ENCODE peak calls at places on chromosomes 4 and X, in six cellular contexts. One of them, this sample, is unnamed.

GRCh38 chr4:28436191-28437080 is 1575.8 kb downstream of the STIM2 start:
- DNase-seq in dorsolateral prefrontal cortex: no peak
- DNase-seq in BJ: no peak
- DNase-seq in fibroblast of pulmonary artery: no peak
- DNase-seq in CD8-positive, alpha-beta T cell: no peak
- DNase-seq in heart left ventricle: no peak
- DNase-seq in this sample: no peak

GRCh38 chr4:159292137-159292896 is 189.4 kb downstream of the RAPGEF2 start:
- DNase-seq in dorsolateral prefrontal cortex: no peak
- DNase-seq in BJ: no peak
- DNase-seq in fibroblast of pulmonary artery: no peak
- DNase-seq in CD8-positive, alpha-beta T cell: no peak
- DNase-seq in heart left ventricle: no peak
- DNase-seq in this sample: no peak

GRCh38 chrX:34638116-34638515 is 19.0 kb downstream of the TMEM47 start:
- DNase-seq in dorsolateral prefrontal cortex: no peak
- DNase-seq in BJ: no peak
- DNase-seq in fibroblast of pulmonary artery: peak
- DNase-seq in CD8-positive, alpha-beta T cell: no peak
- DNase-seq in heart left ventricle: no peak
- DNase-seq in this sample: no peak

GRCh38 chr4:170047774-170048354 is 21.7 kb upstream of the MFAP3L start:
- DNase-seq in dorsolateral prefrontal cortex: no peak
- DNase-seq in BJ: no peak
- DNase-seq in fibroblast of pulmonary artery: peak
- DNase-seq in CD8-positive, alpha-beta T cell: peak
- DNase-seq in heart left ventricle: no peak
- DNase-seq in this sample: no peak

GRCh38 chrX:2894885-2895292 is 34.2 kb downstream of the ARSD start:
- DNase-seq in dorsolateral prefrontal cortex: no peak
- DNase-seq in BJ: peak
- DNase-seq in fibroblast of pulmonary artery: peak
- DNase-seq in CD8-positive, alpha-beta T cell: no peak
- DNase-seq in heart left ventricle: no peak
- DNase-seq in this sample: no peak

GRCh38 chr4:74504212-74504611 is 59.3 kb downstream of the AREG start:
- DNase-seq in dorsolateral prefrontal cortex: no peak
- DNase-seq in BJ: no peak
- DNase-seq in fibroblast of pulmonary artery: peak
- DNase-seq in CD8-positive, alpha-beta T cell: no peak
- DNase-seq in heart left ventricle: no peak
- DNase-seq in this sample: no peak

GRCh38 chrX:72031118-72031517 is 100.6 kb downstream of the RTL5 start:
- DNase-seq in dorsolateral prefrontal cortex: no peak
- DNase-seq in BJ: no peak
- DNase-seq in fibroblast of pulmonary artery: no peak
- DNase-seq in CD8-positive, alpha-beta T cell: no peak
- DNase-seq in heart left ventricle: no peak
- DNase-seq in this sample: no peak

GRCh38 chrX:45324941-45325340 is 124.3 kb upstream of the DIPK2B start:
- DNase-seq in dorsolateral prefrontal cortex: no peak
- DNase-seq in BJ: no peak
- DNase-seq in fibroblast of pulmonary artery: peak
- DNase-seq in CD8-positive, alpha-beta T cell: no peak
- DNase-seq in heart left ventricle: no peak
- DNase-seq in this sample: no peak

GRCh38 chrX:102745513-102746133 is 25.1 kb downstream of the GPRASP3 start:
- DNase-seq in dorsolateral prefrontal cortex: no peak
- DNase-seq in BJ: no peak
- DNase-seq in fibroblast of pulmonary artery: no peak
- DNase-seq in CD8-positive, alpha-beta T cell: no peak
- DNase-seq in heart left ventricle: no peak
- DNase-seq in this sample: no peak

GRCh38 chr4:124454772-124455270 is 257.7 kb downstream of the ANKRD50 start:
- DNase-seq in dorsolateral prefrontal cortex: no peak
- DNase-seq in BJ: no peak
- DNase-seq in fibroblast of pulmonary artery: no peak
- DNase-seq in CD8-positive, alpha-beta T cell: no peak
- DNase-seq in heart left ventricle: no peak
- DNase-seq in this sample: no peak

GRCh38 chr4:165493359-165493758 is 114.6 kb downstream of the CPE start:
- DNase-seq in dorsolateral prefrontal cortex: peak
- DNase-seq in BJ: no peak
- DNase-seq in fibroblast of pulmonary artery: peak
- DNase-seq in CD8-positive, alpha-beta T cell: peak
- DNase-seq in heart left ventricle: peak
- DNase-seq in this sample: no peak

GRCh38 chr4:174505892-174506291 is 16.4 kb downstream of the HPGD start:
- DNase-seq in dorsolateral prefrontal cortex: no peak
- DNase-seq in BJ: no peak
- DNase-seq in fibroblast of pulmonary artery: no peak
- DNase-seq in CD8-positive, alpha-beta T cell: no peak
- DNase-seq in heart left ventricle: no peak
- DNase-seq in this sample: no peak

GRCh38 chr4:173448103-173448502 is 49.2 kb upstream of the SCRG1 start:
- DNase-seq in dorsolateral prefrontal cortex: peak
- DNase-seq in BJ: peak
- DNase-seq in fibroblast of pulmonary artery: peak
- DNase-seq in CD8-positive, alpha-beta T cell: no peak
- DNase-seq in heart left ventricle: peak
- DNase-seq in this sample: no peak

GRCh38 chr4:122259849-122260248 is 107.7 kb downstream of the BLTP1 start:
- DNase-seq in dorsolateral prefrontal cortex: no peak
- DNase-seq in BJ: no peak
- DNase-seq in fibroblast of pulmonary artery: no peak
- DNase-seq in CD8-positive, alpha-beta T cell: no peak
- DNase-seq in heart left ventricle: no peak
- DNase-seq in this sample: no peak

GRCh38 chrX:22220941-22221340 is 51.8 kb upstream of the CBLL2 start:
- DNase-seq in dorsolateral prefrontal cortex: no peak
- DNase-seq in BJ: no peak
- DNase-seq in fibroblast of pulmonary artery: peak
- DNase-seq in CD8-positive, alpha-beta T cell: no peak
- DNase-seq in heart left ventricle: no peak
- DNase-seq in this sample: no peak

GRCh38 chr4:25860586-25861421 is 2.0 kb downstream of the SEL1L3 start:
- DNase-seq in dorsolateral prefrontal cortex: no peak
- DNase-seq in BJ: no peak
- DNase-seq in fibroblast of pulmonary artery: peak
- DNase-seq in CD8-positive, alpha-beta T cell: no peak
- DNase-seq in heart left ventricle: no peak
- DNase-seq in this sample: no peak

GRCh38 chrX:118807151-118808017 is 16.2 kb upstream of the ZCCHC12 start:
- DNase-seq in dorsolateral prefrontal cortex: peak
- DNase-seq in BJ: no peak
- DNase-seq in fibroblast of pulmonary artery: peak
- DNase-seq in CD8-positive, alpha-beta T cell: peak
- DNase-seq in heart left ventricle: no peak
- DNase-seq in this sample: peak

GRCh38 chr4:189514209-189514608 is 426.5 kb upstream of the FRG1 start:
- DNase-seq in dorsolateral prefrontal cortex: no peak
- DNase-seq in BJ: no peak
- DNase-seq in fibroblast of pulmonary artery: no peak
- DNase-seq in CD8-positive, alpha-beta T cell: no peak
- DNase-seq in heart left ventricle: no peak
- DNase-seq in this sample: no peak

GRCh38 chr4:173509031-173510001 is 20.7 kb downstream of the HAND2 start:
- DNase-seq in dorsolateral prefrontal cortex: no peak
- DNase-seq in BJ: no peak
- DNase-seq in fibroblast of pulmonary artery: peak
- DNase-seq in CD8-positive, alpha-beta T cell: no peak
- DNase-seq in heart left ventricle: peak
- DNase-seq in this sample: no peak

GRCh38 chr4:114400531-114400930 is 198.1 kb upstream of the UGT8 start:
- DNase-seq in dorsolateral prefrontal cortex: no peak
- DNase-seq in BJ: no peak
- DNase-seq in fibroblast of pulmonary artery: no peak
- DNase-seq in CD8-positive, alpha-beta T cell: no peak
- DNase-seq in heart left ventricle: no peak
- DNase-seq in this sample: no peak

GRCh38 chr4:139838811-139839210 is 173.2 kb downstream of the MGST2 start:
- DNase-seq in dorsolateral prefrontal cortex: no peak
- DNase-seq in BJ: no peak
- DNase-seq in fibroblast of pulmonary artery: peak
- DNase-seq in CD8-positive, alpha-beta T cell: no peak
- DNase-seq in heart left ventricle: no peak
- DNase-seq in this sample: no peak

GRCh38 chrX:50470103-50471031 is at the start of gene DGKK:
- DNase-seq in dorsolateral prefrontal cortex: no peak
- DNase-seq in BJ: no peak
- DNase-seq in fibroblast of pulmonary artery: no peak
- DNase-seq in CD8-positive, alpha-beta T cell: no peak
- DNase-seq in heart left ventricle: no peak
- DNase-seq in this sample: no peak

GRCh38 chrX:124506031-124506430 is 159.7 kb downstream of the SH2D1A start:
- DNase-seq in dorsolateral prefrontal cortex: no peak
- DNase-seq in BJ: no peak
- DNase-seq in fibroblast of pulmonary artery: no peak
- DNase-seq in CD8-positive, alpha-beta T cell: no peak
- DNase-seq in heart left ventricle: no peak
- DNase-seq in this sample: no peak

GRCh38 chr4:184826315-184827266 is 823 bp upstream of the ACSL1 start:
- DNase-seq in dorsolateral prefrontal cortex: no peak
- DNase-seq in BJ: no peak
- DNase-seq in fibroblast of pulmonary artery: no peak
- DNase-seq in CD8-positive, alpha-beta T cell: peak
- DNase-seq in heart left ventricle: peak
- DNase-seq in this sample: no peak

GRCh38 chrX:2311483-2311882 is 189.3 kb downstream of the DHRSX start:
- DNase-seq in dorsolateral prefrontal cortex: no peak
- DNase-seq in BJ: no peak
- DNase-seq in fibroblast of pulmonary artery: no peak
- DNase-seq in CD8-positive, alpha-beta T cell: no peak
- DNase-seq in heart left ventricle: no peak
- DNase-seq in this sample: no peak

GRCh38 chr4:94757192-94758140 is at the start of gene BMPR1B:
- DNase-seq in dorsolateral prefrontal cortex: no peak
- DNase-seq in BJ: no peak
- DNase-seq in fibroblast of pulmonary artery: peak
- DNase-seq in CD8-positive, alpha-beta T cell: no peak
- DNase-seq in heart left ventricle: no peak
- DNase-seq in this sample: no peak

GRCh38 chr4:127632420-127633403 is at the start of gene INTU:
- DNase-seq in dorsolateral prefrontal cortex: peak
- DNase-seq in BJ: peak
- DNase-seq in fibroblast of pulmonary artery: peak
- DNase-seq in CD8-positive, alpha-beta T cell: no peak
- DNase-seq in heart left ventricle: peak
- DNase-seq in this sample: no peak

GRCh38 chrX:69158166-69159040 is 6.8 kb downstream of the PJA1 start:
- DNase-seq in dorsolateral prefrontal cortex: no peak
- DNase-seq in BJ: no peak
- DNase-seq in fibroblast of pulmonary artery: peak
- DNase-seq in CD8-positive, alpha-beta T cell: peak
- DNase-seq in heart left ventricle: peak
- DNase-seq in this sample: no peak

GRCh38 chr4:3410401-3411135 is 31.2 kb upstream of the HGFAC start:
- DNase-seq in dorsolateral prefrontal cortex: peak
- DNase-seq in BJ: no peak
- DNase-seq in fibroblast of pulmonary artery: no peak
- DNase-seq in CD8-positive, alpha-beta T cell: no peak
- DNase-seq in heart left ventricle: peak
- DNase-seq in this sample: no peak

GRCh38 chr4:3411676-3412075 is 30.1 kb upstream of the HGFAC start:
- DNase-seq in dorsolateral prefrontal cortex: peak
- DNase-seq in BJ: no peak
- DNase-seq in fibroblast of pulmonary artery: no peak
- DNase-seq in CD8-positive, alpha-beta T cell: no peak
- DNase-seq in heart left ventricle: peak
- DNase-seq in this sample: no peak

GRCh38 chr4:3408793-3409330 is 32.9 kb upstream of the HGFAC start:
- DNase-seq in dorsolateral prefrontal cortex: no peak
- DNase-seq in BJ: no peak
- DNase-seq in fibroblast of pulmonary artery: no peak
- DNase-seq in CD8-positive, alpha-beta T cell: no peak
- DNase-seq in heart left ventricle: peak
- DNase-seq in this sample: no peak

GRCh38 chr4:3407930-3408792 is 33.6 kb upstream of the HGFAC start:
- DNase-seq in dorsolateral prefrontal cortex: peak
- DNase-seq in BJ: no peak
- DNase-seq in fibroblast of pulmonary artery: no peak
- DNase-seq in CD8-positive, alpha-beta T cell: no peak
- DNase-seq in heart left ventricle: peak
- DNase-seq in this sample: no peak

GRCh38 chr4:3409571-3410091 is 32.1 kb upstream of the HGFAC start:
- DNase-seq in dorsolateral prefrontal cortex: peak
- DNase-seq in BJ: no peak
- DNase-seq in fibroblast of pulmonary artery: no peak
- DNase-seq in CD8-positive, alpha-beta T cell: no peak
- DNase-seq in heart left ventricle: peak
- DNase-seq in this sample: no peak
- H3K4me3 ChIP-seq in dorsolateral prefrontal cortex: no peak
- H3K4me3 ChIP-seq in BJ: no peak
- H3K4me3 ChIP-seq in fibroblast of pulmonary artery: no peak
- H3K4me3 ChIP-seq in CD8-positive, alpha-beta T cell: no peak
- H3K4me3 ChIP-seq in heart left ventricle: no peak
- H3K4me3 ChIP-seq in this sample: no peak

GRCh38 chr4:73259552-73260140 is 1.0 kb upstream of the ANKRD17 start:
- DNase-seq in dorsolateral prefrontal cortex: no peak
- DNase-seq in BJ: no peak
- DNase-seq in fibroblast of pulmonary artery: no peak
- DNase-seq in CD8-positive, alpha-beta T cell: no peak
- DNase-seq in heart left ventricle: no peak
- DNase-seq in this sample: no peak

GRCh38 chr4:73258668-73259551 is at the start of gene ANKRD17:
- DNase-seq in dorsolateral prefrontal cortex: peak
- DNase-seq in BJ: peak
- DNase-seq in fibroblast of pulmonary artery: peak
- DNase-seq in CD8-positive, alpha-beta T cell: peak
- DNase-seq in heart left ventricle: peak
- DNase-seq in this sample: peak

GRCh38 chr4:73257242-73257994 is 1.2 kb downstream of the ANKRD17 start:
- DNase-seq in dorsolateral prefrontal cortex: peak
- DNase-seq in BJ: peak
- DNase-seq in fibroblast of pulmonary artery: peak
- DNase-seq in CD8-positive, alpha-beta T cell: peak
- DNase-seq in heart left ventricle: peak
- DNase-seq in this sample: peak

GRCh38 chr4:73257995-73258667 is 467 bp downstream of the ANKRD17 start:
- DNase-seq in dorsolateral prefrontal cortex: no peak
- DNase-seq in BJ: no peak
- DNase-seq in fibroblast of pulmonary artery: peak
- DNase-seq in CD8-positive, alpha-beta T cell: no peak
- DNase-seq in heart left ventricle: no peak
- DNase-seq in this sample: no peak
- H3K4me3 ChIP-seq in dorsolateral prefrontal cortex: peak
- H3K4me3 ChIP-seq in BJ: peak
- H3K4me3 ChIP-seq in fibroblast of pulmonary artery: peak
- H3K4me3 ChIP-seq in CD8-positive, alpha-beta T cell: peak
- H3K4me3 ChIP-seq in heart left ventricle: peak
- H3K4me3 ChIP-seq in this sample: peak

GRCh38 chr4:168817418-168817817 is 192.6 kb downstream of the CBR4 start:
- DNase-seq in dorsolateral prefrontal cortex: no peak
- DNase-seq in BJ: no peak
- DNase-seq in fibroblast of pulmonary artery: no peak
- DNase-seq in CD8-positive, alpha-beta T cell: no peak
- DNase-seq in heart left ventricle: no peak
- DNase-seq in this sample: no peak
- H3K4me3 ChIP-seq in dorsolateral prefrontal cortex: no peak
- H3K4me3 ChIP-seq in BJ: no peak
- H3K4me3 ChIP-seq in fibroblast of pulmonary artery: no peak
- H3K4me3 ChIP-seq in CD8-positive, alpha-beta T cell: no peak
- H3K4me3 ChIP-seq in heart left ventricle: peak
- H3K4me3 ChIP-seq in this sample: no peak

GRCh38 chr4:43855283-43855682 is 593.3 kb downstream of the KCTD8 start:
- DNase-seq in dorsolateral prefrontal cortex: no peak
- DNase-seq in BJ: no peak
- DNase-seq in fibroblast of pulmonary artery: no peak
- DNase-seq in CD8-positive, alpha-beta T cell: no peak
- DNase-seq in heart left ventricle: no peak
- DNase-seq in this sample: no peak
- H3K4me3 ChIP-seq in dorsolateral prefrontal cortex: no peak
- H3K4me3 ChIP-seq in BJ: no peak
- H3K4me3 ChIP-seq in fibroblast of pulmonary artery: no peak
- H3K4me3 ChIP-seq in CD8-positive, alpha-beta T cell: no peak
- H3K4me3 ChIP-seq in heart left ventricle: no peak
- H3K4me3 ChIP-seq in this sample: no peak

This sample was measured in GM12864.